ENCODE peak calls at places on chromosomes 1 and 21, in four cellular contexts. D is uterus, X is prostate gland, T is K562. F is an unnamed sample.

GRCh38 chr1:212916395-212917133 is 33.8 kb upstream of the VASH2 start:
- DNase-seq in D (no peak), T (peak; percentile 51), X (peak; percentile 10), F (no peak)

GRCh38 chr1:20209471-20209870 is 23.2 kb upstream of the PLA2G2C start:
- DNase-seq in D (no peak), T (no peak), X (no peak), F (no peak)

GRCh38 chr1:202034683-202035462 is 24.5 kb downstream of the ELF3 start:
- DNase-seq in T (peak; percentile 49), X (peak; percentile 95), D (peak; percentile 69), F (peak; percentile 58)

GRCh38 chr21:42840411-42841155 is 38.8 kb downstream of the WDR4 start:
- DNase-seq in D (peak; percentile 10), X (no peak), T (no peak), F (no peak)

GRCh38 chr1:110321045-110321444 is 18.1 kb upstream of the RBM15 start:
- DNase-seq in T (no peak), D (no peak), X (no peak), F (no peak)

GRCh38 chr1:218510153-218510772 is 165.1 kb downstream of the TGFB2 start:
- DNase-seq in D (no peak), X (no peak), T (no peak), F (no peak)

GRCh38 chr1:1206376-1207253 is at the start of gene TNFRSF18:
- DNase-seq in T (no peak), X (peak; percentile 43), D (no peak), F (no peak)

GRCh38 chr21:44596068-44596725 is 3.9 kb upstream of the KRTAP10-6 start:
- DNase-seq in D (no peak), T (no peak), X (no peak), F (no peak)

GRCh38 chr1:226886142-226886901 is 15.9 kb downstream of the PSEN2 start:
- DNase-seq in X (no peak), T (no peak), D (no peak), F (no peak)

GRCh38 chr1:218664385-218665170 is 319.4 kb downstream of the TGFB2 start:
- DNase-seq in D (no peak), T (no peak), X (no peak), F (no peak)

GRCh38 chr1:195251900-195252299 is 1356.3 kb downstream of the KCNT2 start:
- DNase-seq in T (no peak), D (no peak), X (no peak), F (no peak)

GRCh38 chr1:2314297-2314802 is 77.0 kb downstream of the MORN1 start:
- DNase-seq in X (no peak), T (no peak), D (peak; percentile 69), F (peak; percentile 77)

GRCh38 chr21:37079211-37079824 is 6.3 kb downstream of the TTC3 start:
- DNase-seq in X (no peak), D (no peak), T (no peak), F (no peak)

GRCh38 chr21:27024316-27024715 is 57.4 kb upstream of the ADAMTS5 start:
- DNase-seq in T (no peak), X (no peak), D (no peak), F (no peak)

GRCh38 chr1:153790282-153790995 is 15.2 kb downstream of the SLC27A3 start:
- DNase-seq in D (peak; percentile 91), X (peak; percentile 51), T (no peak), F (peak; percentile 93)

GRCh38 chr1:45864765-45865164 is 61.4 kb downstream of the MAST2 start:
- DNase-seq in X (no peak), T (no peak), D (no peak), F (no peak)

GRCh38 chr1:27637052-27637451 is 2.1 kb upstream of the FGR start:
- DNase-seq in T (no peak), D (no peak), X (no peak), F (no peak)

GRCh38 chr1:31576743-31577455 is 584 bp downstream of the TINAGL1 start:
- DNase-seq in X (no peak), D (no peak), T (peak; percentile 5), F (no peak)

GRCh38 chr1:31580513-31580870 is 4.2 kb downstream of the TINAGL1 start:
- DNase-seq in D (peak; percentile 76), T (no peak), X (peak; percentile 37), F (peak; percentile 56)

GRCh38 chr1:31577515-31578191 is 1.3 kb downstream of the TINAGL1 start:
- DNase-seq in X (no peak), D (no peak), T (peak; percentile 35), F (no peak)

GRCh38 chr1:31580891-31581603 is 4.7 kb downstream of the TINAGL1 start:
- DNase-seq in D (no peak), T (peak; percentile 7), X (no peak), F (no peak)

GRCh38 chr1:31579374-31579773 is 3.1 kb downstream of the TINAGL1 start:
- DNase-seq in D (peak; percentile 46), T (no peak), X (no peak), F (peak; percentile 71)
- TF ChIP-seq POLR2A in D (no peak), T (no peak), X (no peak), F (no peak)

GRCh38 chr1:236556606-236557005 is 32.8 kb downstream of the LGALS8 start:
- DNase-seq in T (no peak), D (no peak), X (no peak), F (no peak)

GRCh38 chr1:236552901-236553300 is 29.1 kb downstream of the LGALS8 start:
- DNase-seq in X (no peak), T (no peak), D (no peak), F (no peak)

GRCh38 chr1:236550961-236551851 is 27.4 kb downstream of the LGALS8 start:
- DNase-seq in D (no peak), T (no peak), X (no peak), F (no peak)

GRCh38 chr1:236552096-236552495 is 28.3 kb downstream of the LGALS8 start:
- DNase-seq in T (no peak), D (no peak), X (no peak), F (no peak)

DNA sequence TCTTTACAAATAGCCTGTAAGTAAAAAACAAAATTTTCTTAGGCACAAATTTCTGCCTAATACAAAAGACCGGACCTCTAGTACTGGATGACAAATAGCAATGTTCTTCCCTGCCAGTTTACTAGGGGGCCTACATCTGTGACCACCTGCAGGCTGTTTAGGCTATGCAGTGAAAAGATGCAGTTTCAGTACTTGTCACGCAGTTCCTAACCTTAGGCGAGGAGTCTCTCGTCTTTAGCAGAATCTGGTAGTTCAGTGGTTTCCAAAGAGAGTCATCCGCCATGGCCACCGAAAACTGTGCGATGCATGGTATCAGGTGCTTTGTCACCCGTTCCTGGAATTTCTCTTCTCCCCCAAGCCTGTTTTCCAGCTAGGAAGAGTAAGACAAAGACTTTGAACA is 29.6 kb downstream of the LGALS8 start:
- DNase-seq in D (no peak), T (no peak), X (no peak), F (no peak)
- H3K27me3 ChIP-seq in D (no peaks in the 10 kb centered on the region), T (no peaks in the 10 kb centered on the region), X (no peaks in the 10 kb centered on the region), F (no peaks in the 10 kb centered on the region)

GRCh38 chr21:33554236-33554981 is 11.6 kb downstream of the SON start:
- DNase-seq in X (no peak), T (no peak), D (no peak), F (no peak)
- TF ChIP-seq POLR2A in X (no peak), T (peak; percentile 53), D (no peak), F (no peak)

DNA sequence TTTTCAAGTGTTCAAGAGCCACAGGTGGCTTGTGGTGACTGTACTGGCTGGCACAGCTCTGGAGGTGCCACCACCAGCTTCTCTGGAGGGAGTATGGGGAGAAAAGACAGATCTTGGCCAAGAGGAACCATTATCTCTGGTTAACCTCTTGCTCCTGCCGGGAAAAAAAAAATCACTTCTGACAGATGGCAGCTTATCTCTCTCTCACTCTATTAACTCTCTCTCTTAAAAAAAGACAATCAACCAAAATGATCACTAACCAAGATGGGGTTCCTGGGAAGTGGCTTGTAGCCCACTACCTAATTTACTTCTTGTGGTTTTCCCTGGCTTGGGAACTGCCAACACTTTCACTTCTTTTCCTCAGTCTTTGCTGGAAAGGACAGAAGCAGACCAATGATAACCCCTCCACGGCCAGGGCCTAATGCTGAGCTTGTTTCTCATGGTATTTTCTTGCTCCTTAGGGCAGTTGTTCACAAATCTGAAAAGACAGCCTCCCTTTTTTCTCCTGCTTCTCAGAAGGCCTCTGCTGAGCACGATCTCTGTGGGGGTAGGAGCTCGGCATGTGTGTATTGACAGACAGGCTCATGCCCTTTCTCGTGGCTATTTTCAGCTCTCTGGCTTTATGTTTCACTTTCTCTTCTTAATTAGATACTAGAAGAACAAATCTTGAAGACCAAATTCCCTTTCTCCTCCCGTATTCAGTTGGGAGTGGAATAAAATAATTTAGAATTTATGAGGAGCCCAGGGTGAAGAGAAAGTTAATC is 950 bp upstream of the RIIAD1 start:
- DNase-seq in T (no peak), D (no peak), X (no peak), F (no peak)
- H3K27me3 ChIP-seq in T (peaks cover 19% of the 10 kb centered on the region), D (no peaks in the 10 kb centered on the region), X (no peaks in the 10 kb centered on the region), F (no peaks in the 10 kb centered on the region)

GRCh38 chr1:223845810-223846667 is at the start of gene TP53BP2:
- DNase-seq in T (peak; percentile 96), D (peak; percentile 84), X (peak; percentile 88), F (peak; percentile 89)
- TF ChIP-seq POLR2A in T (peak; percentile 89), D (peak; percentile 78), X (peak; percentile 78), F (peak; percentile 82)

DNA sequence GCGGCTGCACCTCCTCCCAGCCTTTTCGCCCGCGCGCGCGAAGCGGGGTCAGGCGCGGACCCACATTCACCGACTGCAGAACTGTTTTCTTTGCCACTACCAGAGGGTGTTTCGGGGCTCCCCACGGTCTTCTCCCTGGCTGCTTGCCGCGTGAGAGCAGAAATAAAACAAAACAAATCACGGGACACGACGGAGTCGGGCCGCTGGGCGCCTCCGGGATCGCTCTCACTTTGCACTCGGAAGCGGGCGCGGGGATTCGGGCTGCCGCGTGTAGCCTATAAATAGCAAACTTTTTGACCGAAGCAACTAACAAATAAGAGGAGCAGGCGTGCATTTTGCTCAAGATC is 412.3 kb upstream of the ESRRG start:
- DNase-seq in D (no peak), T (no peak), X (no peak), F (no peak)
- H3K27me3 ChIP-seq in D (peaks cover 26% of the 10 kb centered on the region), T (no peaks in the 10 kb centered on the region), X (peaks cover 11% of the 10 kb centered on the region), F (no peaks in the 10 kb centered on the region)